ENCODE peak calls at places on chromosomes 4 and X, in ten cellular contexts. C is DND-41; G is cardiac muscle cell; S is A549; L is transverse colon; A is HFF-Myc; H is pancreas; Q is hepatocyte; T is Jurkat, Clone E6-1; U is AG04450. Z is an unnamed sample.

GRCh38 chrX:153411255-153411987 is at the start of gene ZFP92:
- DNase-seq in L (peak), H (no peak), G (peak), T (no peak), S (no peak), A (no peak), Q (peak), U (no peak), C (no peak), Z (peak)

GRCh38 chrX:129783176-129783776 is 3.5 kb downstream of the SASH3 start:
- DNase-seq in H (no peak), G (no peak), S (no peak), A (no peak), Q (no peak), L (no peak), T (no peak), C (peak), U (no peak), Z (no peak)

GRCh38 chr4:76780781-76781697 is 116.9 kb downstream of the SOWAHB start:
- DNase-seq in C (no peak), T (no peak), Q (no peak), L (no peak), H (no peak), S (no peak), U (no peak), A (no peak), G (no peak), Z (no peak)

GRCh38 chr4:6771229-6771671 is 11.3 kb upstream of the KIAA0232 start:
- DNase-seq in G (peak), L (no peak), H (peak), U (no peak), A (no peak), T (no peak), Q (no peak), C (no peak), S (no peak), Z (peak)

GRCh38 chrX:6120329-6120728 is 108.3 kb downstream of the NLGN4X start:
- DNase-seq in S (no peak), Q (no peak), H (no peak), T (no peak), L (no peak), G (no peak), A (no peak), C (no peak), U (no peak), Z (no peak)

GRCh38 chr4:184097815-184098214 is 119.9 kb downstream of the ENPP6 start:
- DNase-seq in L (no peak), Q (no peak), T (no peak), C (no peak), U (no peak), G (no peak), A (no peak), H (no peak), S (no peak), Z (no peak)

GRCh38 chr4:56762484-56763250 is 58.8 kb downstream of the SPINK2 start:
- DNase-seq in Q (no peak), C (no peak), L (no peak), S (no peak), G (no peak), U (no peak), T (no peak), H (no peak), A (no peak), Z (no peak)

GRCh38 chr4:39565925-39566630 is 38.8 kb upstream of the UGDH start:
- DNase-seq in S (peak), H (no peak), G (peak), T (no peak), C (no peak), Q (peak), A (peak), L (no peak), U (peak), Z (peak)

GRCh38 chr4:20359692-20360091 is 108.0 kb downstream of the SLIT2 start:
- DNase-seq in T (no peak), G (no peak), Q (no peak), A (no peak), S (no peak), U (no peak), L (no peak), C (no peak), H (no peak), Z (no peak)

GRCh38 chrX:112641449-112641848 is 38.3 kb downstream of the LHFPL1 start:
- DNase-seq in Q (no peak), S (no peak), C (no peak), L (no peak), H (no peak), T (no peak), U (no peak), G (no peak), A (no peak), Z (no peak)

GRCh38 chrX:46573896-46574336 is 351 bp downstream of the CHST7 start:
- DNase-seq in T (no peak), U (no peak), A (no peak), H (peak), Q (peak), C (peak), L (peak), G (peak), S (peak), Z (peak)

GRCh38 chrX:79138658-79139241 is 5.7 kb upstream of the GPR174 start:
- DNase-seq in Q (no peak), L (peak), U (no peak), G (no peak), S (no peak), C (peak), H (no peak), A (no peak), T (peak), Z (no peak)

GRCh38 chr4:153223935-153224334 is 19.7 kb downstream of the TRIM2 start:
- DNase-seq in L (no peak), G (no peak), T (no peak), S (no peak), H (no peak), A (no peak), Q (no peak), U (no peak), C (no peak), Z (peak)

GRCh38 chr4:141158219-141158618 is 24.9 kb upstream of the RNF150 start:
- DNase-seq in T (peak), S (peak), Q (peak), L (no peak), H (no peak), C (no peak), G (peak), A (no peak), U (no peak), Z (peak)

GRCh38 chr4:11367371-11367770 is 61.3 kb downstream of the HS3ST1 start:
- DNase-seq in H (peak), U (no peak), S (no peak), T (no peak), A (no peak), Q (peak), G (peak), L (peak), C (no peak), Z (no peak)

GRCh38 chrX:121902463-121902862 is 855.1 kb downstream of the GLUD2 start:
- DNase-seq in Q (no peak), L (no peak), U (no peak), C (no peak), H (no peak), A (no peak), T (no peak), G (peak), S (no peak), Z (peak)

GRCh38 chrX:136148391-136148790 is 1.1 kb downstream of the FHL1 start:
- DNase-seq in Q (no peak), A (no peak), C (no peak), H (no peak), S (no peak), L (no peak), U (no peak), T (no peak), G (no peak), Z (no peak)
- H3K4me3 ChIP-seq in Q (no peak), A (peak), C (no peak), H (peak), S (no peak), L (peak), U (peak), T (no peak), G (peak), Z (peak)

DNA sequence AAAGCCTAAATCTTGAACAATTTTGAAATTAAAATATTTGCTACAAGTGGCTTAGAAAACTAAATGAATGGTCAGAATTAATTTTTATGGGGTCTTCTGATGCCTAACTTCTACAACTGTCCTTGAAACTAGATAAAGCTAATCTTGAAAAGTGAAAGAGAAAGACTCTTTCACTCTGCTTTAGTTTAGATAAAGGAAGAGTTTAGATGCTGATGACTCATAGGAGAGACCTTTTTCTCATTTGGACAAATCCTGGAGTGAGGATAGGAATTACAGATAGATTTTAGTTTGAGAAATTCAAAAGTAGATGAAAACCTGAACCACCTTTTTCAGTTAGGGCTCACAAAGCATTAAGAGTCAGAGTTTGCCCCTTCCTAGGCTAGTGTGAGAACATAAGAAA is 342.3 kb upstream of the GRID2 start:
- DNase-seq in A (no peak), U (no peak), S (no peak), T (no peak), H (no peak), Q (no peak), G (peak), L (no peak), C (no peak), Z (peak)
- H3K4me3 ChIP-seq in A (no peak), U (no peak), S (no peak), T (no peak), H (no peak), Q (no peak), G (no peak), L (no peak), C (no peak), Z (no peak)

GRCh38 chr4:90293320-90293719 is 166.1 kb downstream of the CCSER1 start:
- DNase-seq in C (no peak), H (no peak), U (no peak), S (no peak), Q (no peak), T (no peak), A (no peak), L (no peak), G (peak), Z (peak)

GRCh38 chr4:90292438-90292837 is 165.2 kb downstream of the CCSER1 start:
- DNase-seq in H (no peak), L (no peak), S (no peak), T (no peak), G (no peak), C (no peak), A (no peak), Q (no peak), U (no peak), Z (no peak)
- H3K4me3 ChIP-seq in H (no peak), L (no peak), S (no peak), T (no peak), G (no peak), C (no peak), A (no peak), Q (no peak), U (no peak), Z (no peak)

DNA sequence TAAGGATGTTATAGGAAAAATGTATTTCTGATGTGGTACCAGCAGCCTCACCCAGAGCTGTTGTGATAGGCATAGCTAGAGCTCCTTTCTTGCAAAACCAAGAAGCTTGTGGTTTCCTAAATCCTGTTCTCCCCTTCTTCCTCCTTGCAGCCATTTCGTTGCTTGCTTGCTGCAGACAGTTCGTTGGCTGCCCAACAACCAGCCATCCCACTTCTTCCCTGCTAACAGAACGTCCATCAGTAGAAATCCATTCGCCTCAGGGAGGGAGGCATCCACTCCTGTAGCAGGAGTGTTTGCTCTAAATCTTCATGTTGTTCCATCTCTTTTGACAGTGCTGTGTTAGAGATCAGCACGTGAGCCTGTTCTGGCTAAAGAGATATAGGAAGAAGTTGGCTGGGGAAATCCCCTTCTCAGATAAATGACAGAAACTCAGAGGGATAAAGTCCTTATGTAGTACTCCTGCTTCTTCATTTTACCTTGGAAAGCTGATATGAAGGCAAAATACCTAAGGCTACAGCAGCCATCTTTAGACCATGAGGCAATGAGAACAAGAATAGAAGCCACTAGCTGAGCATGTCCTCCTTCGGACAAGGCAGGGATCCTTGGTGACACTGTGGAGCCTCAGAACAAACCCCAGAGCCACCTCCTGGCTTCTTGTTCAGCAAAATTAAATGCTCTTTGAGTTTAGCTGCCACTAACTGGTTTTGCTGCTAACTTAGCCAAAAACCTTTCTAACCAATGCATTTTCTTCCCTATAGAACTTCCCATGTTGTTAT is 68.4 kb upstream of the RELL1 start:
- DNase-seq in A (no peak), Q (peak), H (no peak), S (no peak), T (peak), C (peak), U (no peak), L (no peak), G (peak), Z (no peak)
- H3K4me3 ChIP-seq in A (no peak), Q (no peak), H (no peak), S (no peak), T (no peak), C (no peak), U (no peak), L (no peak), G (no peak), Z (no peak)

GRCh38 chr4:4666693-4667642 is 125.1 kb upstream of the STX18 start:
- DNase-seq in U (no peak), S (no peak), G (peak), T (no peak), C (no peak), H (no peak), L (no peak), Q (peak), A (no peak), Z (peak)
- H3K4me3 ChIP-seq in U (no peak), S (no peak), G (no peak), T (no peak), C (no peak), H (no peak), L (no peak), Q (no peak), A (no peak), Z (peak)

Z was measured in GM23248.